ENCODE peak calls at places on chromosome 1, in six cellular contexts. L is kidney, E is endothelial cell of umbilical vein, D is spleen, Y is H9, N is thoracic aorta. M is an unnamed sample.

GRCh38 chr1:34858901-34859441 is 578 bp downstream of the SMIM12 start:
- DNase-seq in D (peak; percentile 62), Y (no peak), N (no peak), L (no peak), E (peak; percentile 80), M (no peak)

GRCh38 chr1:46488343-46489168 is 1.1 kb upstream of the DMBX1 start:
- DNase-seq in D (peak; percentile 21), E (no peak), L (peak; percentile 46), Y (peak; percentile 51), N (no peak), M (no peak)

GRCh38 chr1:8739377-8739776 is 78.1 kb downstream of the RERE start:
- DNase-seq in D (no peak), Y (no peak), L (no peak), N (no peak), E (no peak), M (no peak)

GRCh38 chr1:205344010-205344808 is 12.5 kb downstream of the KLHDC8A start:
- DNase-seq in E (no peak), N (no peak), D (peak; percentile 87), Y (no peak), L (peak; percentile 81), M (no peak)

GRCh38 chr1:4272568-4272967 is 372.5 kb upstream of the C1orf174 start:
- DNase-seq in N (no peak), Y (no peak), D (no peak), L (no peak), E (no peak), M (no peak)

GRCh38 chr1:30522031-30523004 is 201.1 kb downstream of the MATN1 start:
- DNase-seq in E (no peak), N (no peak), L (no peak), Y (no peak), D (peak; percentile 29), M (peak; percentile 80)

GRCh38 chr1:240093120-240093961 is 1.7 kb downstream of the FMN2 start:
- DNase-seq in L (peak; percentile 70), N (no peak), Y (peak; percentile 67), D (no peak), E (no peak), M (no peak)

GRCh38 chr1:178341218-178341956 is 155.4 kb downstream of the CLEC20A start:
- DNase-seq in L (peak; percentile 82), E (peak; percentile 95), D (no peak), N (peak; percentile 43), Y (peak; percentile 91), M (no peak)

GRCh38 chr1:110114173-110114572 is 1.9 kb downstream of the UBL4B start:
- DNase-seq in N (no peak), E (no peak), D (no peak), Y (no peak), L (no peak), M (no peak)

GRCh38 chr1:26991310-26992116 is 2.0 kb upstream of the TRNP1 start:
- DNase-seq in L (no peak), Y (peak; percentile 32), N (no peak), D (no peak), E (no peak), M (no peak)

GRCh38 chr1:54464031-54464476 is 57.9 kb upstream of the SSBP3 start:
- DNase-seq in N (no peak), L (peak; percentile 1), E (no peak), D (no peak), Y (no peak), M (no peak)

GRCh38 chr1:209675567-209676154 is 449 bp downstream of the G0S2 start:
- DNase-seq in Y (peak; percentile 57), L (peak; percentile 81), D (peak; percentile 85), N (no peak), E (peak; percentile 41), M (no peak)

GRCh38 chr1:20486457-20487235 is 636 bp upstream of the CAMK2N1 start:
- DNase-seq in E (peak; percentile 42), Y (peak; percentile 86), N (no peak), L (peak; percentile 95), D (no peak), M (peak; percentile 75)

GRCh38 chr1:216566809-216567208 is 143.6 kb upstream of the USH2A start:
- DNase-seq in Y (no peak), L (no peak), D (no peak), N (no peak), E (no peak), M (no peak)

GRCh38 chr1:51955797-51956527 is 34.5 kb downstream of the RAB3B start:
- DNase-seq in D (no peak), N (no peak), L (no peak), E (no peak), Y (no peak), M (no peak)

GRCh38 chr1:39127513-39127912 is 77.0 kb upstream of the MACF1 start:
- DNase-seq in L (no peak), N (no peak), D (no peak), Y (no peak), E (peak; percentile 99), M (peak; percentile 71)

GRCh38 chr1:167486090-167486824 is 32.1 kb downstream of the CD247 start:
- DNase-seq in Y (no peak), L (no peak), E (no peak), D (no peak), N (no peak), M (peak; percentile 45)

GRCh38 chr1:234845836-234846235 is 235.9 kb upstream of the IRF2BP2 start:
- DNase-seq in N (no peak), E (no peak), Y (no peak), L (no peak), D (no peak), M (no peak)
- H3K4me1 ChIP-seq in N (no peaks in the 10 kb centered on the region), E (peaks cover 17% of the 10 kb centered on the region), Y (no peaks in the 10 kb centered on the region), L (no peaks in the 10 kb centered on the region), D (peaks cover 80% of the 10 kb centered on the region), M (no peaks in the 10 kb centered on the region)

GRCh38 chr1:145958734-145959133 is 917 bp upstream of the LIX1L start:
- DNase-seq in L (no peak), N (no peak), D (no peak), Y (no peak), E (no peak), M (no peak)

GRCh38 chr1:145957443-145958319 is at the start of gene LIX1L:
- DNase-seq in E (peak; percentile 97), N (peak; percentile 91), D (peak; percentile 99), Y (peak; percentile 97), L (peak; percentile 98), M (peak; percentile 98)

GRCh38 chr1:145956361-145956760 is 1.5 kb downstream of the LIX1L start:
- DNase-seq in D (no peak), E (peak; percentile 46), N (no peak), L (no peak), Y (no peak), M (no peak)

GRCh38 chr1:145955436-145955835 is 2.4 kb downstream of the LIX1L start:
- DNase-seq in N (no peak), L (no peak), Y (no peak), E (peak; percentile 23), D (no peak), M (no peak)

DNA sequence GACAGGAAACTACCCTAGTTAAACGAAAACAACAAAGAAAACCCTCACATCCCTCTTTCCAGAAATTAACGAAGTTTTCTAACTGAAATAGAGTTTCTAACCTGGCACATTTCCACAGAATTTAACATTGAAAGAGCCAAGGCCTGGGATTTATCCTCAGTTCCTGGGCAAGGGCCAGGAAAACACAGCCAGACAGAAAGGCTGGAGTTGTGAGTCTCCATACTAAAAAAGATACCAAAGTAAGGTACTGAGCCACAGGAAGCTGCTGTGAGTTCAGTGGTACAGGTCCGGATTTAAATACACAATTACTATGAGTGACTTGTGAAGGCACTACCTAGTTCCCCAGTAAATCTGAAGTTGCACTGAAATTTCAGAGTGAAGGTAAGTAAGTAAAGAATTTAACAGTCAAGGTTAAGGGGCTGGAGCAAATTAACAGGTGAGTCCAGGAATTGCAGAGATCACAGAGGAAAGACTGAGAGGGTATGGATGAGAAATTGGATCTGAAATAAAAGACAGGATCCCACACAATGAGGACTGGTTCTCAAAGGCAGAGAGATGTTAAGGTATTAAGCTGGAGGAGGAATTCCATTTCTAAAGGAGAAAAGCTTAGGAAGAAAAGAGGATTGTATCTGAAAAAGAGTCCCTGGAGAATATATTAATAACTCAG is 908 bp downstream of the LIX1L start:
- DNase-seq in E (peak; percentile 56), N (no peak), Y (no peak), L (no peak), D (no peak), M (no peak)
- H3K4me1 ChIP-seq in E (peaks cover 45% of the 10 kb centered on the region), N (peaks cover 56% of the 10 kb centered on the region), Y (no peaks in the 10 kb centered on the region), L (peaks cover 17% of the 10 kb centered on the region), D (peaks cover 94% of the 10 kb centered on the region), M (peaks cover 15% of the 10 kb centered on the region)

GRCh38 chr1:80656628-80657019 is 1144.1 kb upstream of the ADGRL2 start:
- DNase-seq in D (no peak), E (no peak), Y (no peak), N (no peak), L (no peak), M (no peak)

GRCh38 chr1:80656011-80656627 is 1144.6 kb upstream of the ADGRL2 start:
- DNase-seq in D (no peak), E (no peak), Y (peak; percentile 46), N (no peak), L (no peak), M (no peak)

GRCh38 chr1:80657048-80657653 is 1143.6 kb upstream of the ADGRL2 start:
- DNase-seq in D (no peak), E (no peak), Y (no peak), L (no peak), N (no peak), M (no peak)

DNA sequence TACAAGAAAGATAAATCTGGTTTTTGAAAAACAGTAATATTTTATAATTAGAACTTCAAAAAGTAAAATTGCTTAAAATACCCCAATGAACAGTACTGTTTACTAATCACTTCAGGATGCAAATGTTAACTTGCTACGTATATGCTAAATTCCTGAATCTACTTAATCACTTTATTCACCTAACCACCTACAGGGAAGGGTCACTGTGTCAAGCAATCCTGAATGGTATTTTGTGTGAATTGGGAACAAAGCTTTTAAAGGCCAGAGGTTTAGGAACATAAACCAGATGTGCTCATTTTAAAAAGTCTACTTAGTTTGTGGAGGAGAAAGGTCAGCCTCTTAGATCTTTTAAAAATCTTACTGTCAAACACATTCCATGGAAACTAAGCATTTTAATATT is 1143.0 kb upstream of the ADGRL2 start:
- DNase-seq in L (no peak), E (no peak), N (no peak), Y (no peak), D (no peak), M (no peak)
- H3K4me1 ChIP-seq in L (no peaks in the 10 kb centered on the region), E (no peaks in the 10 kb centered on the region), N (no peaks in the 10 kb centered on the region), Y (no peaks in the 10 kb centered on the region), D (no peaks in the 10 kb centered on the region), M (no peaks in the 10 kb centered on the region)

GRCh38 chr1:185010361-185010760 is 35.0 kb upstream of the RNF2 start:
- DNase-seq in E (no peak), L (no peak), N (no peak), Y (no peak), D (no peak), M (no peak)
- H3K4me1 ChIP-seq in E (no peaks in the 10 kb centered on the region), L (no peaks in the 10 kb centered on the region), N (no peaks in the 10 kb centered on the region), Y (no peaks in the 10 kb centered on the region), D (no peaks in the 10 kb centered on the region), M (no peaks in the 10 kb centered on the region)

DNA sequence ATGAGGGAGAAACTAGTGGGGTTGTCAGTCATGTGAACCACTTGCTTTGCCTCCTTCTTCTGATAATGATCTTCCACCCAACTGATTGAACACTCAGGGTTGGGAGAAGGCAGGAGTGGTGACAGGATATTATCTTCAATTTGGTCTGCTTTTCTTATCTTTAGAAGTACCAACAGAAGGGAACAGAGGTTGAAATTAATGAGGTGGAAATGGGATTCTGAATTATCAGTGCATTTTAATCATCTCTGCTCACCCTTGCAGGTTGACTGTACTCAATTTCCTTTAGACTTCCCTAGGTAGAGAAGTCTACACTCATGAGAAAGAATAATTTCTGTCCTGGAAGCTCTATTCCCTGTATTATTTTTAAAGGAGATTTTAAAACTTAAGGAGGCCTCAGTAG is 19.9 kb upstream of the PTPN14 start:
- DNase-seq in L (no peak), E (no peak), Y (no peak), N (no peak), D (no peak), M (no peak)
- H3K4me1 ChIP-seq in L (no peaks in the 10 kb centered on the region), E (peaks cover 47% of the 10 kb centered on the region), Y (no peaks in the 10 kb centered on the region), N (peaks cover 58% of the 10 kb centered on the region), D (no peaks in the 10 kb centered on the region), M (peaks cover 10% of the 10 kb centered on the region)

M was measured in ascending aorta.